ENCODE peak calls at places on chromosomes 7 and 10, in five cellular contexts. V is K562, M is A549, W is GM12878, C is HepG2. K is an unnamed sample.

GRCh38 chr10:115001506-115002381 is 63.7 kb downstream of the TRUB1 start:
- DNase-seq in W (peak; percentile 21), V (no peak), M (no peak), C (no peak), K (peak; percentile 17)

GRCh38 chr7:22992874-22993840 is 20.8 kb downstream of the HYCC1 start:
- DNase-seq in V (no peak), M (no peak), W (peak; percentile 65), C (no peak), K (no peak)

GRCh38 chr10:86250399-86250798 is 116.2 kb downstream of the GRID1 start:
- DNase-seq in W (no peak), M (no peak), C (no peak), V (no peak), K (no peak)

GRCh38 chr10:58050575-58050974 is 217.1 kb downstream of the IPMK start:
- DNase-seq in V (no peak), W (no peak), C (no peak), M (no peak), K (no peak)

GRCh38 chr10:14200645-14201534 is 129.8 kb downstream of the FRMD4A start:
- DNase-seq in M (peak; percentile 18), C (no peak), W (no peak), V (peak; percentile 32), K (peak; percentile 9)

GRCh38 chr10:44358080-44358771 is 26.7 kb downstream of the CXCL12 start:
- DNase-seq in C (no peak), W (no peak), M (no peak), V (no peak), K (no peak)

GRCh38 chr10:129754211-129755050 is 209.6 kb downstream of the EBF3 start:
- DNase-seq in V (no peak), C (no peak), W (no peak), M (no peak), K (no peak)

GRCh38 chr7:74525881-74526280 is 72.2 kb downstream of the GTF2IRD1 start:
- DNase-seq in M (no peak), V (no peak), W (no peak), C (no peak), K (no peak)

GRCh38 chr10:63806330-63806729 is 285.1 kb downstream of the REEP3 start:
- DNase-seq in M (no peak), W (no peak), C (no peak), V (no peak), K (no peak)

GRCh38 chr10:8543361-8544056 is 489.0 kb downstream of the GATA3 start:
- DNase-seq in C (no peak), V (no peak), W (no peak), M (peak; percentile 8), K (no peak)

GRCh38 chr10:34498821-34499220 is 316.3 kb downstream of the PARD3 start:
- DNase-seq in W (no peak), M (no peak), C (no peak), V (no peak), K (no peak)

GRCh38 chr7:44224951-44225565 is 24.3 kb downstream of the YKT6 start:
- DNase-seq in W (no peak), V (no peak), C (no peak), M (no peak), K (no peak)

GRCh38 chr7:33250421-33250827 is 121.1 kb downstream of the BBS9 start:
- DNase-seq in V (no peak), W (no peak), C (no peak), M (no peak), K (peak; percentile 75)

GRCh38 chr10:123284022-123284421 is 129.8 kb downstream of the BUB3 start:
- DNase-seq in W (no peak), V (no peak), C (peak; percentile 18), M (peak; percentile 37), K (no peak)

GRCh38 chr10:11856678-11857077 is 33.5 kb downstream of the PROSER2 start:
- DNase-seq in M (no peak), W (no peak), C (no peak), V (no peak), K (no peak)

GRCh38 chr10:92240289-92241157 is 50.4 kb downstream of the CPEB3 start:
- DNase-seq in W (peak; percentile 53), V (peak; percentile 20), C (peak; percentile 75), M (peak; percentile 55), K (peak; percentile 70)

GRCh38 chr7:119377-120163 is 72.8 kb upstream of the FAM20C start:
- DNase-seq in W (no peak), V (no peak), M (no peak), C (no peak), K (no peak)

GRCh38 chr10:117250409-117250808 is 9.5 kb downstream of the SLC18A2 start:
- DNase-seq in M (no peak), W (no peak), V (no peak), C (no peak), K (no peak)

GRCh38 chr7:84665339-84665738 is 470.8 kb upstream of the SEMA3A start:
- DNase-seq in W (no peak), M (no peak), V (no peak), C (no peak), K (no peak)

GRCh38 chr7:45007571-45008328 is 7.7 kb downstream of the CCM2 start:
- DNase-seq in W (peak; percentile 45), C (no peak), V (no peak), M (no peak), K (no peak)

GRCh38 chr7:34153680-34154270 is 248.4 kb downstream of the BMPER start:
- DNase-seq in V (no peak), C (no peak), W (no peak), M (no peak), K (peak; percentile 23)

GRCh38 chr10:14820010-14820774 is 17.6 kb downstream of the CDNF start:
- DNase-seq in V (no peak), M (peak; percentile 92), W (no peak), C (no peak), K (peak; percentile 95)

GRCh38 chr10:58570307-58570723 is 57.6 kb downstream of the BICC1 start:
- DNase-seq in W (no peak), V (no peak), M (no peak), C (no peak), K (peak; percentile 68)

GRCh38 chr7:118153551-118154177 is 30.3 kb upstream of the LSM8 start:
- DNase-seq in V (peak; percentile 57), M (peak; percentile 38), W (no peak), C (peak; percentile 23), K (peak; percentile 33)

GRCh38 chr7:133850497-133851070 is 276.6 kb upstream of the LRGUK start:
- DNase-seq in W (no peak), C (no peak), V (no peak), M (no peak), K (no peak)

GRCh38 chr10:11397980-11398580 is 213.4 kb downstream of the USP6NL start:
- DNase-seq in W (no peak), M (no peak), V (no peak), C (no peak), K (peak; percentile 5)

GRCh38 chr10:133163889-133164815 is 4.1 kb downstream of the KNDC1 start:
- DNase-seq in V (no peak), W (no peak), C (no peak), M (no peak), K (no peak)

GRCh38 chr7:157664866-157665633 is 328.2 kb downstream of the DNAJB6 start:
- DNase-seq in W (no peak), M (no peak), C (no peak), V (no peak), K (no peak)

GRCh38 chr7:33446551-33446950 is 317.2 kb downstream of the BBS9 start:
- DNase-seq in V (no peak), W (no peak), C (no peak), M (no peak), K (no peak)

GRCh38 chr7:142523821-142524460 is 225.3 kb upstream of the PRSS1 start:
- DNase-seq in V (no peak), C (no peak), M (no peak), W (no peak), K (no peak)

DNA sequence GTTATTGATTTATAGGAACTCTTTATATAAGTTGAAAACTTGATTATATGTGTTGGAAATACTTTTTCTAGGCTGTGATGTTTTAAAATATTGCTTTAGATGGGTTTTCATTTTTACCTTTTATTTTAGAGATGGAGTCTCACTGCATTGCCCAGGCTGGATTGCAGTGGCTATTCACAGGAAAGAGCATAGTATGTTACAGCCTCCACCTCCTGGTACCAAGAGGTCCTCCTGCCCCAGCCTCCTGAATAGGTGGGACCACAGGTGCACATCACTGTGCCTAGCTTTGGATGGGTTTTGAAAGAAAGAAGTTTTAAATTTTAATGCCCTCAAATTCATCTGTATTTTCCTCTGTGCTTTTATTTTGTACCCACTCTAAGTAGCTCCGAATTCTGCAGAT is 105.4 kb downstream of the TCF7L2 start:
- DNase-seq in M (no peak), W (no peak), C (no peak), V (no peak), K (no peak)
- H3K4me1 ChIP-seq in M (peaks cover 80% of the 10 kb centered on the region), W (no peaks in the 10 kb centered on the region), C (peaks cover 47% of the 10 kb centered on the region), V (peaks cover 24% of the 10 kb centered on the region), K (peaks cover 28% of the 10 kb centered on the region)

GRCh38 chr7:128387663-128388485 is 21.9 kb downstream of the IMPDH1 start:
- DNase-seq in M (peak; percentile 66), V (peak; percentile 97), W (no peak), C (peak; percentile 68), K (peak; percentile 57)
- TF ChIP-seq SMC3 in M (peak; percentile 84), V (peak; percentile 98), W (peak; percentile 76), C (peak; percentile 78), K (peak; percentile 93)

GRCh38 chr10:126331101-126331500 is 57.2 kb downstream of the ADAM12 start:
- DNase-seq in C (no peak), M (no peak), W (no peak), V (no peak), K (peak; percentile 85)

GRCh38 chr10:126336786-126337185 is 51.5 kb downstream of the ADAM12 start:
- DNase-seq in V (no peak), M (no peak), C (no peak), W (no peak), K (peak; percentile 56)

GRCh38 chr10:126337241-126337640 is 51.0 kb downstream of the ADAM12 start:
- DNase-seq in W (no peak), V (no peak), C (no peak), M (no peak), K (no peak)

GRCh38 chr10:126334272-126334671 is 54.0 kb downstream of the ADAM12 start:
- DNase-seq in V (no peak), W (no peak), C (no peak), M (no peak), K (peak; percentile 31)
- TF ChIP-seq CEBPB in V (no peak), W (no peak), C (no peak), M (no peak), K (no peak)

GRCh38 chr7:2981103-2981480 is 62.6 kb downstream of the CARD11 start:
- DNase-seq in C (no peak), M (no peak), V (no peak), W (no peak), K (no peak)

GRCh38 chr7:2979951-2980350 is 63.7 kb downstream of the CARD11 start:
- DNase-seq in V (no peak), M (no peak), C (no peak), W (no peak), K (no peak)

GRCh38 chr7:2980406-2981102 is 63.1 kb downstream of the CARD11 start:
- DNase-seq in W (no peak), V (no peak), M (no peak), C (no peak), K (no peak)

GRCh38 chr7:2978403-2978802 is 65.3 kb downstream of the CARD11 start:
- DNase-seq in W (peak; percentile 91), V (no peak), M (no peak), C (no peak), K (no peak)

DNA sequence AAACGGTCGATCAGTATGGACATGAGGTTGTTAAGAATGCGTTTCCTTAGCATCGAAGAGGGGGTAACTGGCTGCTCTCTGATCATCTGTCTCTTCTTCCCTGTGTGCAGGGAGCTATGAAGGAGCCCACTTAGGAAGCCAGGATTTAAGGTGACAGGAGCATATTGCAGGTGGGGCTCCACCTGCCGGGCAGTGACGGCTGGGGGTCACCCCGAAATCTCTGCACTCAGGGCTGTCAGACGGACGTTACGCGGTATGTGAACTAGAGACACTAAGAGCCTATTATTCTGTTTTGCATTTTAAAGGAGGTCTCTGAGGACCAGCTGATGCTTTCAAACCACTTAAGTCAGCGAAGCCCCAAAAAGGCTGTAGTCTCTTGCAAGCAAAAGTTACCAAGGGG is 64.4 kb downstream of the CARD11 start:
- DNase-seq in V (no peak), W (no peak), C (no peak), M (no peak), K (no peak)
- H3K4me1 ChIP-seq in V (no peaks in the 10 kb centered on the region), W (peaks cover 44% of the 10 kb centered on the region), C (peaks cover 5% of the 10 kb centered on the region), M (no peaks in the 10 kb centered on the region), K (no peaks in the 10 kb centered on the region)

K was measured in IMR-90.